ENCODE peak calls at places on chromosomes 4 and X, in six cellular contexts. One of them, this sample, is unnamed.

GRCh38 chr4:10161840-10162239 is 45.2 kb upstream of the WDR1 start:
- DNase-seq in CD8-positive, alpha-beta memory T cell: no peak
- DNase-seq in pancreas: no peak
- DNase-seq in GM23248: no peak
- DNase-seq in PC-3: no peak
- DNase-seq in effector memory CD4-positive, alpha-beta T cell: peak; percentile 18
- DNase-seq in this sample: no peak

GRCh38 chrX:67544871-67545771 is 1.3 kb downstream of the AR start:
- DNase-seq in CD8-positive, alpha-beta memory T cell: no peak
- DNase-seq in pancreas: no peak
- DNase-seq in GM23248: peak; percentile 63
- DNase-seq in PC-3: no peak
- DNase-seq in effector memory CD4-positive, alpha-beta T cell: no peak
- DNase-seq in this sample: peak; percentile 55

GRCh38 chr4:183483997-183484396 is 20.9 kb upstream of the ING2 start:
- DNase-seq in CD8-positive, alpha-beta memory T cell: no peak
- DNase-seq in pancreas: no peak
- DNase-seq in GM23248: no peak
- DNase-seq in PC-3: no peak
- DNase-seq in effector memory CD4-positive, alpha-beta T cell: no peak
- DNase-seq in this sample: no peak

GRCh38 chr4:15239866-15240265 is 188.0 kb upstream of the C1QTNF7 start:
- DNase-seq in CD8-positive, alpha-beta memory T cell: no peak
- DNase-seq in pancreas: no peak
- DNase-seq in GM23248: no peak
- DNase-seq in PC-3: peak; percentile 38
- DNase-seq in effector memory CD4-positive, alpha-beta T cell: no peak
- DNase-seq in this sample: peak; percentile 40

GRCh38 chr4:170256807-170257206 is 167.1 kb upstream of the AADAT start:
- DNase-seq in CD8-positive, alpha-beta memory T cell: no peak
- DNase-seq in pancreas: no peak
- DNase-seq in GM23248: no peak
- DNase-seq in PC-3: no peak
- DNase-seq in effector memory CD4-positive, alpha-beta T cell: no peak
- DNase-seq in this sample: no peak

GRCh38 chrX:38940547-38940946 is 139.3 kb downstream of the MID1IP1 start:
- DNase-seq in CD8-positive, alpha-beta memory T cell: no peak
- DNase-seq in pancreas: no peak
- DNase-seq in GM23248: peak; percentile 23
- DNase-seq in PC-3: no peak
- DNase-seq in effector memory CD4-positive, alpha-beta T cell: no peak
- DNase-seq in this sample: peak; percentile 25

GRCh38 chr4:36244257-36245084 is at the start of gene ARAP2:
- DNase-seq in CD8-positive, alpha-beta memory T cell: peak; percentile 75
- DNase-seq in pancreas: peak; percentile 78
- DNase-seq in GM23248: peak; percentile 21
- DNase-seq in PC-3: peak; percentile 87
- DNase-seq in effector memory CD4-positive, alpha-beta T cell: peak; percentile 69
- DNase-seq in this sample: peak; percentile 68

GRCh38 chr4:159117968-159118367 is 15.1 kb downstream of the RAPGEF2 start:
- DNase-seq in CD8-positive, alpha-beta memory T cell: no peak
- DNase-seq in pancreas: no peak
- DNase-seq in GM23248: no peak
- DNase-seq in PC-3: no peak
- DNase-seq in effector memory CD4-positive, alpha-beta T cell: no peak
- DNase-seq in this sample: no peak

GRCh38 chrX:135688137-135688536 is 25.3 kb upstream of the CT45A1 start:
- DNase-seq in CD8-positive, alpha-beta memory T cell: no peak
- DNase-seq in pancreas: no peak
- DNase-seq in GM23248: peak; percentile 22
- DNase-seq in PC-3: peak; percentile 4
- DNase-seq in effector memory CD4-positive, alpha-beta T cell: no peak
- DNase-seq in this sample: no peak

GRCh38 chrX:3609800-3610199 is 103.6 kb downstream of the PRKX start:
- DNase-seq in CD8-positive, alpha-beta memory T cell: no peak
- DNase-seq in pancreas: no peak
- DNase-seq in GM23248: peak; percentile 84
- DNase-seq in PC-3: peak; percentile 64
- DNase-seq in effector memory CD4-positive, alpha-beta T cell: no peak
- DNase-seq in this sample: peak; percentile 22

GRCh38 chr4:157220026-157220881 is at the start of gene GRIA2:
- DNase-seq in CD8-positive, alpha-beta memory T cell: no peak
- DNase-seq in pancreas: peak; percentile 72
- DNase-seq in GM23248: peak; percentile 70
- DNase-seq in PC-3: no peak
- DNase-seq in effector memory CD4-positive, alpha-beta T cell: no peak
- DNase-seq in this sample: peak; percentile 67

GRCh38 chr4:169975837-169976796 is 50.1 kb downstream of the MFAP3L start:
- DNase-seq in CD8-positive, alpha-beta memory T cell: no peak
- DNase-seq in pancreas: no peak
- DNase-seq in GM23248: peak; percentile 38
- DNase-seq in PC-3: no peak
- DNase-seq in effector memory CD4-positive, alpha-beta T cell: no peak
- DNase-seq in this sample: no peak

GRCh38 chr4:13783800-13784411 is 156.4 kb upstream of the BOD1L1 start:
- DNase-seq in CD8-positive, alpha-beta memory T cell: no peak
- DNase-seq in pancreas: no peak
- DNase-seq in GM23248: no peak
- DNase-seq in PC-3: no peak
- DNase-seq in effector memory CD4-positive, alpha-beta T cell: no peak
- DNase-seq in this sample: no peak

GRCh38 chrX:119398587-119398973 is 556 bp upstream of the SLC25A43 start:
- DNase-seq in CD8-positive, alpha-beta memory T cell: no peak
- DNase-seq in pancreas: no peak
- DNase-seq in GM23248: peak; percentile 36
- DNase-seq in PC-3: no peak
- DNase-seq in effector memory CD4-positive, alpha-beta T cell: no peak
- DNase-seq in this sample: peak; percentile 11
- H3K4me1 ChIP-seq in CD8-positive, alpha-beta memory T cell: peaks cover 7% of the 10 kb centered on the region
- H3K4me1 ChIP-seq in pancreas: peaks cover 3% of the 10 kb centered on the region
- H3K4me1 ChIP-seq in GM23248: peaks cover 4% of the 10 kb centered on the region
- H3K4me1 ChIP-seq in PC-3: peaks cover 29% of the 10 kb centered on the region
- H3K4me1 ChIP-seq in effector memory CD4-positive, alpha-beta T cell: no peaks in the 10 kb centered on the region
- H3K4me1 ChIP-seq in this sample: no peaks in the 10 kb centered on the region

GRCh38 chr4:3240936-3241522 is 7.9 kb upstream of the MSANTD1 start:
- DNase-seq in CD8-positive, alpha-beta memory T cell: no peak
- DNase-seq in pancreas: no peak
- DNase-seq in GM23248: no peak
- DNase-seq in PC-3: no peak
- DNase-seq in effector memory CD4-positive, alpha-beta T cell: no peak
- DNase-seq in this sample: no peak
- H3K36me3 ChIP-seq in CD8-positive, alpha-beta memory T cell: peaks cover 3% of the 10 kb centered on the region
- H3K36me3 ChIP-seq in pancreas: peaks cover 14% of the 10 kb centered on the region
- H3K36me3 ChIP-seq in GM23248: no peaks in the 10 kb centered on the region
- H3K36me3 ChIP-seq in PC-3: no peaks in the 10 kb centered on the region
- H3K36me3 ChIP-seq in effector memory CD4-positive, alpha-beta T cell: peaks cover 23% of the 10 kb centered on the region
- H3K36me3 ChIP-seq in this sample: peaks cover 5% of the 10 kb centered on the region

GRCh38 chr4:2480649-2481048 is 11.7 kb downstream of the RNF4 start:
- DNase-seq in CD8-positive, alpha-beta memory T cell: no peak
- DNase-seq in pancreas: no peak
- DNase-seq in GM23248: no peak
- DNase-seq in PC-3: no peak
- DNase-seq in effector memory CD4-positive, alpha-beta T cell: no peak
- DNase-seq in this sample: no peak
- H3K4me1 ChIP-seq in CD8-positive, alpha-beta memory T cell: peaks cover 95% of the 10 kb centered on the region
- H3K4me1 ChIP-seq in pancreas: peaks cover 62% of the 10 kb centered on the region
- H3K4me1 ChIP-seq in GM23248: peaks cover 41% of the 10 kb centered on the region
- H3K4me1 ChIP-seq in PC-3: no peaks in the 10 kb centered on the region
- H3K4me1 ChIP-seq in effector memory CD4-positive, alpha-beta T cell: peaks cover 59% of the 10 kb centered on the region
- H3K4me1 ChIP-seq in this sample: no peaks in the 10 kb centered on the region

GRCh38 chr4:176721459-176721858 is 71.3 kb downstream of the VEGFC start:
- DNase-seq in CD8-positive, alpha-beta memory T cell: no peak
- DNase-seq in pancreas: no peak
- DNase-seq in GM23248: no peak
- DNase-seq in PC-3: no peak
- DNase-seq in effector memory CD4-positive, alpha-beta T cell: no peak
- DNase-seq in this sample: no peak

GRCh38 chr4:176729489-176729888 is 63.2 kb downstream of the VEGFC start:
- DNase-seq in CD8-positive, alpha-beta memory T cell: no peak
- DNase-seq in pancreas: no peak
- DNase-seq in GM23248: no peak
- DNase-seq in PC-3: no peak
- DNase-seq in effector memory CD4-positive, alpha-beta T cell: no peak
- DNase-seq in this sample: peak; percentile 61

GRCh38 chr4:176726803-176727202 is 65.9 kb downstream of the VEGFC start:
- DNase-seq in CD8-positive, alpha-beta memory T cell: no peak
- DNase-seq in pancreas: no peak
- DNase-seq in GM23248: no peak
- DNase-seq in PC-3: no peak
- DNase-seq in effector memory CD4-positive, alpha-beta T cell: no peak
- DNase-seq in this sample: peak; percentile 99
- H3K36me3 ChIP-seq in CD8-positive, alpha-beta memory T cell: no peaks in the 10 kb centered on the region
- H3K36me3 ChIP-seq in pancreas: no peaks in the 10 kb centered on the region
- H3K36me3 ChIP-seq in GM23248: peaks cover 40% of the 10 kb centered on the region
- H3K36me3 ChIP-seq in PC-3: peaks cover 22% of the 10 kb centered on the region
- H3K36me3 ChIP-seq in effector memory CD4-positive, alpha-beta T cell: no peaks in the 10 kb centered on the region
- H3K36me3 ChIP-seq in this sample: peaks cover 3% of the 10 kb centered on the region

DNA sequence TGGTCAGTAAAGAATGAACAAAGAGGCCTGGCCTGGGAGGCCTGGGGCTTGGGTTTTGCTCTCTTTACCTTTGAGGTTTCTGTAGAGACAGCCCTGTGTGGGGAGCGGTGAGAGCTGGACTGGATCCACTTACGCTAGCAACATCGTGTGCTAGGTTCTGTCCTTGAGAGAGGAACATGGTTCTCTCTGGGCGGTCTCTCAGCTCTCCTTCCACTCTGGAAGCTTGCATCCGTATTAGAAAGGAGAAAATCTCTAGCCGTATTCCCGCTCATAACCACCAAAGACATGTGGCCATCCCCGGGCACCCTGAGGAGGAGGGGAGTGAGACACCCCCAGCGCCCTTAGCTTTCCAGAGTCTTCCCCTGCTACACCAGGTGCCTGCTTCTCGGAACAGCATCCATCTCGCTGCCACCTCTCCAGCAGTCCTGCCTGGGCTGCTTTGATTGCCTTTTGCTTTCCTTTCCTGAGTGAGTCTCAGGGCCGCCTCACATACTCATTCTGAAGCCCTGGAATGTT is 1.3 kb downstream of the TADA2B start:
- DNase-seq in CD8-positive, alpha-beta memory T cell: no peak
- DNase-seq in pancreas: no peak
- DNase-seq in GM23248: peak; percentile 45
- DNase-seq in PC-3: no peak
- DNase-seq in effector memory CD4-positive, alpha-beta T cell: no peak
- DNase-seq in this sample: no peak
- H3K4me1 ChIP-seq in CD8-positive, alpha-beta memory T cell: peaks cover 41% of the 10 kb centered on the region
- H3K4me1 ChIP-seq in pancreas: peaks cover 34% of the 10 kb centered on the region
- H3K4me1 ChIP-seq in GM23248: peaks cover 32% of the 10 kb centered on the region
- H3K4me1 ChIP-seq in PC-3: peaks cover 33% of the 10 kb centered on the region
- H3K4me1 ChIP-seq in effector memory CD4-positive, alpha-beta T cell: peaks cover 40% of the 10 kb centered on the region
- H3K4me1 ChIP-seq in this sample: peaks cover 12% of the 10 kb centered on the region

DNA sequence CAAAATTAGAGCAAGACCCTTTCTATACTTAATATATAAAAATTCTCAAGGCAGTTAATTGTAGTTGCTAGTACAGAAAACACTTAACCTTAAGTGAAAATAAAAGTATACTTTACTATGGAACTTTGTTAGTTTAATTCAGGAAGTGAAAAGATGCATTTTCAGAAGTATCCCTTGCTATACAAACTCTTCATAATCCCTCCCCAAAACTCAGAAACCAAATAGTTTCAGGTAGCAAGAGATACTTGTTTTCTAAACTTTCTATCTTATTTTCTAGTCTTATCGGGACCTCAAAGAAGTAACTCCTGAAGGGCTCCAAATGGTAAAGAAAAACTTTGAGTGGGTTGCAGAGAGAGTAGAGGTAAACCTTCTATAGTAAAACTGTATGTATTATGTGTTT is 14.3 kb downstream of the PAICS start:
- DNase-seq in CD8-positive, alpha-beta memory T cell: no peak
- DNase-seq in pancreas: no peak
- DNase-seq in GM23248: no peak
- DNase-seq in PC-3: no peak
- DNase-seq in effector memory CD4-positive, alpha-beta T cell: no peak
- DNase-seq in this sample: no peak
- H3K36me3 ChIP-seq in CD8-positive, alpha-beta memory T cell: peaks cover 11% of the 10 kb centered on the region
- H3K36me3 ChIP-seq in pancreas: peaks cover 16% of the 10 kb centered on the region
- H3K36me3 ChIP-seq in GM23248: peaks cover 78% of the 10 kb centered on the region
- H3K36me3 ChIP-seq in PC-3: peaks cover 88% of the 10 kb centered on the region
- H3K36me3 ChIP-seq in effector memory CD4-positive, alpha-beta T cell: peaks cover 23% of the 10 kb centered on the region
- H3K36me3 ChIP-seq in this sample: peaks cover 4% of the 10 kb centered on the region

DNA sequence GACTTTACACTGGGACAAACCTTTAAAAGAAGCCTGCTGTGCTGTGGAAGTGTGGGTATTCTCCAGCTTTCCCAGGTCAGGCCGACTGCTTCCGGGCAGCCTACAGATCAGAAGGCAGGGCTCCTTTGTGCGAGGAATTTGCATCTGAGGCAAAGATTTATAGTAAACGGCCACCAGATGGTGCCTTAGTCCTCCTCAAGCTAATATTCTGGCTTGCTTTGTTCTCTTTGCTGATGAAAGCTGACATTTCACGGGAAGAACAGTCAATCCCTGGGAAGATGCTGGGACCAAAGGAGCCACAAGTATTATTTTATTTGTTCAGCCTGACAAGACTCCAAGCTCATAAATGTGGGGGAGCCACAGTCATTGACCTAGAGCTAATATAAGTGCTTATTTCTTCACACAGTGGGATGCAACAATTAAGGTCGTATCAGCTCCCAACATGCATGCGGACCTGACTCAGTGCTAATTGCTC is 120.8 kb upstream of the TRIM2 start:
- DNase-seq in CD8-positive, alpha-beta memory T cell: peak; percentile 22
- DNase-seq in pancreas: peak; percentile 71
- DNase-seq in GM23248: peak; percentile 85
- DNase-seq in PC-3: peak; percentile 80
- DNase-seq in effector memory CD4-positive, alpha-beta T cell: peak; percentile 22
- DNase-seq in this sample: peak; percentile 84
- H3K4me1 ChIP-seq in CD8-positive, alpha-beta memory T cell: peaks cover 41% of the 10 kb centered on the region
- H3K4me1 ChIP-seq in pancreas: no peaks in the 10 kb centered on the region
- H3K4me1 ChIP-seq in GM23248: no peaks in the 10 kb centered on the region
- H3K4me1 ChIP-seq in PC-3: no peaks in the 10 kb centered on the region
- H3K4me1 ChIP-seq in effector memory CD4-positive, alpha-beta T cell: peaks cover 17% of the 10 kb centered on the region
- H3K4me1 ChIP-seq in this sample: no peaks in the 10 kb centered on the region

DNA sequence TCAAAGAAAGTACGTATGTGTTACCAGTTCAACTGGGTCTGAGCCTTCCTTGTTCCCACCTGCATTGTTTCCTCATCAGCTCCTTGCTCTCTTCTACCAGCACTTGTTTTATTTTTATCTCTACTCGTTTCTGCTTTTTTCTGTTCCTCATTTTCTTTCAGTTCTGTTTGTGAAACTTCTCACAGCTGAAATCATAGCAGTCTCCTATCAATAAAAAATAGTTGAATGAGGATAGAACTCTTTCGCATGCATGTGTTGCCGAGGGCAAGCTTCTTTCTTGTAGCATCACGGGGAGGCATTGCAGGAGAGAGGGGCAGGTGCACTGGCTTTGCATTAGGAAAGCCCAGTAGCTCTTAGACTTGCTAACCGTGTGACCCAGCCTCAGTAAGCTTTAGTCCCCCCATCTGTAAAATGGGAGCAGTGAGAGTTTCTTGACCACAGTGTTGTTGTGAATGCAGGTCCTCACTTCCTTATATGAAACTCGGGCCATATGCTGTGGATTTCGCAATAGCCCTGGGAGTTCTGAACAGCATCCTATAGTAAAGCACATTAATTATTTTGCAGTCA is 24.7 kb downstream of the OFD1 start:
- DNase-seq in CD8-positive, alpha-beta memory T cell: no peak
- DNase-seq in pancreas: no peak
- DNase-seq in GM23248: no peak
- DNase-seq in PC-3: no peak
- DNase-seq in effector memory CD4-positive, alpha-beta T cell: no peak
- DNase-seq in this sample: no peak
- H3K36me3 ChIP-seq in CD8-positive, alpha-beta memory T cell: peaks cover 33% of the 10 kb centered on the region
- H3K36me3 ChIP-seq in pancreas: peaks cover 62% of the 10 kb centered on the region
- H3K36me3 ChIP-seq in GM23248: peaks cover 3% of the 10 kb centered on the region
- H3K36me3 ChIP-seq in PC-3: peaks cover 48% of the 10 kb centered on the region
- H3K36me3 ChIP-seq in effector memory CD4-positive, alpha-beta T cell: peaks cover 52% of the 10 kb centered on the region
- H3K36me3 ChIP-seq in this sample: no peaks in the 10 kb centered on the region

This sample was measured in fibroblast of lung.